ENCODE peak calls at places on chromosomes 13 and 19, in six cellular contexts. D is heart right ventricle, S is HCT116, H is pancreas, Q is psoas muscle, O is AG04450. A is an unnamed sample.

GRCh38 chr19:38061294-38061693 is 154.3 kb downstream of the SIPA1L3 start:
- DNase-seq in D (no peak), S (no peak), H (no peak), Q (no peak), O (peak; percentile 68), A (peak; percentile 70)

GRCh38 chr13:101449971-101450748 is 2.3 kb upstream of the ITGBL1 start:
- DNase-seq in D (no peak), S (peak; percentile 42), H (no peak), Q (no peak), O (peak; percentile 65), A (peak; percentile 67)

GRCh38 chr13:84940167-84940566 is 859.1 kb downstream of the SLITRK6 start:
- DNase-seq in D (no peak), S (no peak), H (no peak), Q (no peak), O (no peak), A (no peak)

GRCh38 chr19:19405919-19406877 is 723 bp downstream of the GATAD2A start:
- DNase-seq in D (peak; percentile 61), S (no peak), H (peak; percentile 62), Q (peak; percentile 72), O (no peak), A (no peak)

GRCh38 chr13:33212396-33212795 is 73.2 kb downstream of the STARD13 start:
- DNase-seq in D (no peak), S (no peak), H (no peak), Q (no peak), O (no peak), A (no peak)

GRCh38 chr19:6752257-6753177 is 13.0 kb downstream of the TRIP10 start:
- DNase-seq in D (no peak), S (no peak), H (no peak), Q (no peak), O (no peak), A (no peak)

GRCh38 chr13:35711909-35712308 is 235.4 kb upstream of the MAB21L1 start:
- DNase-seq in D (no peak), S (no peak), H (no peak), Q (no peak), O (no peak), A (no peak)

GRCh38 chr13:102367836-102368235 is 34.0 kb downstream of the FGF14 start:
- DNase-seq in D (no peak), S (no peak), H (no peak), Q (no peak), O (no peak), A (no peak)

GRCh38 chr13:69690999-69691398 is 416.6 kb upstream of the ATXN8OS start:
- DNase-seq in D (no peak), S (no peak), H (no peak), Q (no peak), O (no peak), A (no peak)

GRCh38 chr13:44763604-44764311 is 187.6 kb upstream of the TSC22D1 start:
- DNase-seq in D (peak; percentile 35), S (no peak), H (peak; percentile 68), Q (peak; percentile 59), O (no peak), A (no peak)

GRCh38 chr13:111913790-111914189 is 153.2 kb upstream of the SOX1 start:
- DNase-seq in D (no peak), S (no peak), H (no peak), Q (no peak), O (no peak), A (no peak)

GRCh38 chr13:79030513-79030912 is 371.6 kb upstream of the OBI1 start:
- DNase-seq in D (no peak), S (no peak), H (no peak), Q (no peak), O (no peak), A (no peak)

GRCh38 chr19:38384209-38385027 is 3.4 kb downstream of the GGN start:
- DNase-seq in D (no peak), S (no peak), H (no peak), Q (no peak), O (no peak), A (no peak)

GRCh38 chr13:109699628-109700071 is 86.7 kb downstream of the IRS2 start:
- DNase-seq in D (no peak), S (no peak), H (no peak), Q (no peak), O (no peak), A (no peak)

GRCh38 chr13:103640617-103641016 is 574.4 kb upstream of the SLC10A2 start:
- DNase-seq in D (no peak), S (no peak), H (no peak), Q (no peak), O (no peak), A (no peak)

GRCh38 chr19:45768644-45769053 is 403 bp downstream of the SIX5 start:
- DNase-seq in D (peak; percentile 55), S (no peak), H (no peak), Q (peak; percentile 78), O (no peak), A (no peak)

GRCh38 chr13:113978741-113979481 is 5.0 kb upstream of the C13orf46 start:
- DNase-seq in D (no peak), S (no peak), H (no peak), Q (peak; percentile 43), O (no peak), A (no peak)

GRCh38 chr13:101211261-101211660 is 205.0 kb downstream of the NALCN start:
- DNase-seq in D (no peak), S (no peak), H (no peak), Q (no peak), O (no peak), A (no peak)

GRCh38 chr13:50419896-50420295 is 404.7 kb downstream of the KCNRG start:
- DNase-seq in D (peak; percentile 20), S (no peak), H (no peak), Q (peak; percentile 56), O (no peak), A (no peak)

GRCh38 chr13:24659239-24659638 is 21.0 kb upstream of the ATP12A start:
- DNase-seq in D (no peak), S (no peak), H (no peak), Q (no peak), O (no peak), A (no peak)

GRCh38 chr13:48486836-48487235 is 46.0 kb downstream of the RCBTB2 start:
- DNase-seq in D (no peak), S (no peak), H (no peak), Q (no peak), O (no peak), A (no peak)

GRCh38 chr19:6070179-6071102 is 39.9 kb downstream of the RFX2 start:
- DNase-seq in D (no peak), S (no peak), H (no peak), Q (no peak), O (no peak), A (no peak)

GRCh38 chr19:40799558-40800338 is 757 bp downstream of the EGLN2 start:
- DNase-seq in D (peak; percentile 75), S (no peak), H (peak; percentile 55), Q (peak; percentile 76), O (no peak), A (no peak)

GRCh38 chr19:7888145-7888825 is at the start of gene LRRC8E:
- DNase-seq in D (no peak), S (no peak), H (peak; percentile 77), Q (no peak), O (no peak), A (no peak)

GRCh38 chr19:397941-398706 is 10.8 kb downstream of the C2CD4C start:
- DNase-seq in D (no peak), S (no peak), H (peak; percentile 5), Q (no peak), O (no peak), A (no peak)

GRCh38 chr13:32857077-32857476 is 159.1 kb upstream of the KL start:
- DNase-seq in D (no peak), S (no peak), H (no peak), Q (no peak), O (no peak), A (no peak)

GRCh38 chr19:45144431-45145269 is 16.1 kb downstream of the NKPD1 start:
- DNase-seq in D (no peak), S (no peak), H (no peak), Q (no peak), O (no peak), A (no peak)

GRCh38 chr19:12833747-12834417 is 497 bp downstream of the RTBDN start:
- DNase-seq in D (peak; percentile 22), S (no peak), H (peak; percentile 32), Q (no peak), O (no peak), A (no peak)

DNA sequence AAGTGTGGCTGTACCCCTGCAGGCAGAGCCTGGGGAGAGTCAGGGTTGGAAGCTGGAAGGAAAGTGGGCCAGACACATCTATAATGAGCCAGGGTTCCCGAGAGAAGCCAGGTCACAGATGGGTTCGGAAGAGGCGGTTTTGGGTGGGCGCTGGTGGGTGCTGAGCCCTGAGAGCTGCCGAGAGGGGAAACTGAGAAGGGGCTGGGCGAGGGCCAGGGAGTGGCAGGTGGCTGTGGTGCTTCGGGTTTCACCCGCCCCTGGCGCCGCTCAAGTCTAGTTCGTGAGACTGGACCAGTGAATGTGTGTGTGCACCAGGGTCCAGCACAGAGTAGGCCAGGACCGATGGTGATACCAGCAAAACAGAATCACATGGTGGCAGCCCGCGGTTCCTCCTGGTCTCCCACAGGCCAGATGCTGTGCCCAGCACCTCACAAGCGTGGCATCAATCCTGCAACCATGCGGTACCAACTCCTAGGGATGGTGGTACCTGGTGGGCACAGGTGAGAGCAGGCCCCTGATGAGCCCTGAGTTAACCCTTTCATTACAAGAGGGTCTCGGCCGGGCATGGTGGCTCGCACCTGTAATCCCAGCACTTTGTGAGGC is 1.8 kb upstream of the LRRC4B start:
- DNase-seq in D (no peak), S (no peak), H (no peak), Q (no peak), O (no peak), A (no peak)
- H3K27me3 ChIP-seq in D (peaks cover 53% of the 10 kb centered on the region), S (peaks cover 3% of the 10 kb centered on the region), H (no peaks in the 10 kb centered on the region), Q (peaks cover 52% of the 10 kb centered on the region), O (peaks cover 31% of the 10 kb centered on the region), A (peaks cover 36% of the 10 kb centered on the region)

GRCh38 chr19:1752009-1752756 is 1.1 kb upstream of the ONECUT3 start:
- DNase-seq in D (no peak), S (no peak), H (no peak), Q (no peak), O (no peak), A (no peak)
- H3K27me3 ChIP-seq in D (peaks cover 90% of the 10 kb centered on the region), S (no peaks in the 10 kb centered on the region), H (peaks cover 13% of the 10 kb centered on the region), Q (peaks cover 86% of the 10 kb centered on the region), O (peaks cover 75% of the 10 kb centered on the region), A (peaks cover 83% of the 10 kb centered on the region)

GRCh38 chr19:55134732-55135131 is 14.3 kb downstream of the TNNT1 start:
- DNase-seq in D (no peak), S (no peak), H (no peak), Q (no peak), O (no peak), A (no peak)
- H3K27me3 ChIP-seq in D (peaks cover 43% of the 10 kb centered on the region), S (no peaks in the 10 kb centered on the region), H (no peaks in the 10 kb centered on the region), Q (peaks cover 20% of the 10 kb centered on the region), O (peaks cover 30% of the 10 kb centered on the region), A (peaks cover 5% of the 10 kb centered on the region)

DNA sequence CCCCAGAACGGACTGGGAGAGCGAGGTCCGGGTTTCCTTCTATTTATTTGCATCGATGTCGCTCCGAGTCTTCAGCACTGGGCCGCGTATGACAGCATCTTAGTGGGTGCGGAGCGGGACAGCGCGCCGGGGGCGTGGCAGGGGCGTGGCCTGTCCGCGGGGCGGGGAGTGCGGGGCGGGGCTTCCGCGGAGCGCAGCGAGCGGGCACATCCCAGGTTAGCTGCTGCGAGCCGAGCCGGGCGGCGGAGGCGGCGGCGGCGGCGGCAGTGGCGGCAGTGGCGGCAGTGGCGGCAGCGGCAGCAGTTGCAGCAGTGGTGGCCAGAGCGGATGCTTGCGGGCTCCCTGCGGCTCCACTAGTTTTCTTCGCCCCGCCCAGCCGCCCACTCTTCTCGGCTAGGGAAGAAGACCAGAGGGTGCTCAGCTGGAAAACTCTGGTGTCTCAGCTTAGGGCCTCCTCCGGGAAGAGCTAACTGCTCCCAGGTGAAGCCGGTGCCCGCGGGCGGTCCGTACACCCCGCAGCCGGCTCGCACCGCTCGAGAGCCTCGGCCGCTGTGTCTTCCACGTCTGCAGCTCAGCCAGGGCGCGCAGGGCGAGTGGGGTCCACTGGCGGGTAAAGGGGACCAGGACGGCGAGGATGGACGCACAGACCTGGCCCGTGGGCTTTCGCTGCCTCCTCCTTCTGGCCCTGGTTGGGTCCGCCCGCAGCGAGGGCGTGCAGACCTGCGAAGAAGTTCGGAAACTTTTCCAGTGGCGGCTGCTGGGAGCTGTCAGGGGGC is at the start of gene GPC5:
- DNase-seq in D (peak; percentile 84), S (peak; percentile 10), H (peak; percentile 81), Q (peak; percentile 83), O (no peak), A (peak; percentile 12)
- H3K27me3 ChIP-seq in D (peaks cover 82% of the 10 kb centered on the region), S (peaks cover 42% of the 10 kb centered on the region), H (no peaks in the 10 kb centered on the region), Q (peaks cover 47% of the 10 kb centered on the region), O (peaks cover 20% of the 10 kb centered on the region), A (peaks cover 14% of the 10 kb centered on the region)